ENCODE peak calls at places on chromosomes 6 and 20, in four cellular contexts. U is NCI-H69, M is epithelial cell of esophagus, E is SK-MEL-5. I is an unnamed sample.

GRCh38 chr20:44014807-44015732 is 100.4 kb downstream of the TOX2 start:
- DNase-seq in U (no peak), M (no peak), E (no peak), I (no peak)

GRCh38 chr6:11471261-11471660 is 66.3 kb upstream of the TMEM170B start:
- DNase-seq in U (no peak), M (no peak), E (peak), I (no peak)

GRCh38 chr20:18172379-18172778 is 34.7 kb downstream of the KAT14 start:
- DNase-seq in U (no peak), M (no peak), E (no peak), I (no peak)

GRCh38 chr20:56322661-56323060 is 36.1 kb upstream of the FAM210B start:
- DNase-seq in U (no peak), M (no peak), E (no peak), I (no peak)

GRCh38 chr6:89792881-89793280 is 26.7 kb downstream of the MDN1 start:
- DNase-seq in U (peak), M (peak), E (peak), I (no peak)

GRCh38 chr6:11653028-11653583 is 115.6 kb downstream of the TMEM170B start:
- DNase-seq in U (peak), M (peak), E (peak), I (peak)

GRCh38 chr6:117907600-117908245 is 659 bp downstream of the SLC35F1 start:
- DNase-seq in U (peak), M (peak), E (no peak), I (no peak)

GRCh38 chr6:6566766-6567165 is 21.8 kb upstream of the LY86 start:
- DNase-seq in U (no peak), M (no peak), E (no peak), I (no peak)

GRCh38 chr6:159390384-159390783 is 221.2 kb downstream of the FNDC1 start:
- DNase-seq in U (no peak), M (no peak), E (no peak), I (no peak)

GRCh38 chr20:50450961-50451752 is 59.0 kb upstream of the PTPN1 start:
- DNase-seq in U (no peak), M (no peak), E (no peak), I (no peak)